ENCODE peak calls at places on chromosomes 16 and 17, in eight cellular contexts. Y is GM20000, N is progenitor cell of endocrine pancreas, S is AG09309, G is neural progenitor cell, M is nephron progenitor cell, C is colonic mucosa, Q is neural crest cell. R is an unnamed sample.

GRCh38 chr17:1496814-1497325 is 4.4 kb upstream of the MYO1C start:
- DNase-seq in N (no peak), C (no peak), S (no peak), Y (no peak), G (no peak), M (no peak), Q (no peak), R (no peak)

GRCh38 chr16:9039208-9039607 is 52.2 kb upstream of the HAPSTR1 start:
- DNase-seq in Q (no peak), S (no peak), C (no peak), G (peak), M (peak), N (no peak), Y (no peak), R (no peak)

GRCh38 chr17:77843878-77844260 is 114.6 kb upstream of the TNRC6C start:
- DNase-seq in Q (no peak), S (no peak), N (no peak), G (no peak), M (no peak), C (no peak), Y (no peak), R (no peak)

GRCh38 chr17:30555942-30556341 is 78.7 kb downstream of the GOSR1 start:
- DNase-seq in N (no peak), C (no peak), G (no peak), Q (no peak), M (no peak), Y (no peak), S (no peak), R (no peak)

GRCh38 chr16:17194190-17194780 is 276.5 kb downstream of the XYLT1 start:
- DNase-seq in Y (peak), M (peak), G (peak), Q (peak), N (peak), C (peak), S (no peak), R (peak)

GRCh38 chr16:84758627-84759026 is 58.8 kb downstream of the USP10 start:
- DNase-seq in Y (no peak), G (no peak), M (no peak), C (no peak), N (no peak), Q (no peak), S (no peak), R (peak)

GRCh38 chr17:69012895-69013805 is 47.6 kb downstream of the ABCA9 start:
- DNase-seq in G (no peak), Y (no peak), S (peak), M (no peak), N (no peak), Q (no peak), C (no peak), R (no peak)

GRCh38 chr16:65122974-65123845 is 1.3 kb upstream of the CDH11 start:
- DNase-seq in C (peak), Y (no peak), Q (peak), N (no peak), M (peak), S (no peak), G (peak), R (peak)

GRCh38 chr16:85451646-85452363 is 161.3 kb upstream of the GSE1 start:
- DNase-seq in N (no peak), Q (no peak), M (no peak), G (no peak), Y (no peak), S (no peak), C (no peak), R (no peak)

GRCh38 chr16:72760581-72760980 is 287.3 kb downstream of the ZFHX3 start:
- DNase-seq in N (no peak), M (no peak), Q (no peak), G (no peak), Y (no peak), C (no peak), S (no peak), R (no peak)
- TF ChIP-seq CTCF in N (no peak), M (no peak), Q (no peak), G (no peak), Y (no peak), C (no peak), S (no peak), R (no peak)

DNA sequence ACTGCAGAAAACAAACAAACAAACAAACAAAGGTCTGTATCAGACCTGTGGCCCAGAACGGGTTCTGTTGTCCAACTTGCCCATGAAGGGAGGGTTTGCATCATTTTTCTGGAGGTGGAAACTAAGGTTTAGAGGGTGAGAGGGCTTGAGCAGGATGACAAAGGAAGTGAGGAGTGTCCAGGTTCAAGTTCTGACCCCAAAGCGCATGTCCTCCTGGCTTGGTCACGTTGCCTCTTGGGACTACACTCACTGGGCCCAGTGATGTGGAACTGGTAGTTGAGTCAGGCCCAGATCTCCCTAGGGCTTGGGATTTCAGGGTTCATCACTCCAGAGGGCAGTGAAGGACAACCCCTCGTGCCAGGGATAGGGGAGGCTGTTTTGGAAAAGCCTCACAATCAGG is 1.8 kb downstream of the SREBF1 start:
- DNase-seq in Y (peak), Q (no peak), C (no peak), G (no peak), N (no peak), M (no peak), S (no peak), R (no peak)
- TF ChIP-seq CTCF in Y (no peak), Q (no peak), C (no peak), G (no peak), N (no peak), M (no peak), S (no peak), R (no peak)

DNA sequence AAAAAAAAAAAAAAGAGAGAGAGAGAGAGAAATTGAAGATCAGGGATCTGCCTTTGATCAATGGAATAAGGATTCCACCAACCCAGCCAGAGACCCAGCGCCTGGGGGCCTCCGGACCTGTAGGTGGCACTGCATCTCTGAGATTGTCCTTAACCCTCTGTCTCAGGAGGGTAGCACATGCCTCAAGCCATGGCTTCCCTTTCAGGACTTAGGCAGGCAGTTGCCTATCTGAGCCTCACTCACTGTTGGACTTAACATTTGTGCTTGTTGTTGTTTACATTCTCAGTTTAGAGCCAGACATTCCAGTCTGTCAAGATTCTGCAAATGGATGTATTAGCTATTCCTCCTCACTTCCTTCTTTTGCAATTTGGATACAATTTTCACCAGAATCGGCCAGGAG is 5.1 kb upstream of the SCNN1B start:
- DNase-seq in G (peak), Q (no peak), M (no peak), C (peak), S (no peak), Y (peak), N (no peak), R (no peak)
- TF ChIP-seq CTCF in G (peak), Q (peak), M (no peak), C (no peak), S (no peak), Y (peak), N (peak), R (no peak)

GRCh38 chr17:17140590-17140980 is 65.5 kb downstream of the PLD6 start:
- DNase-seq in N (no peak), Q (no peak), C (no peak), Y (no peak), S (no peak), M (no peak), G (no peak), R (no peak)
- TF ChIP-seq CTCF in N (no peak), Q (no peak), C (no peak), Y (no peak), S (peak), M (no peak), G (no peak), R (no peak)

GRCh38 chr17:81712468-81713003 is 452 bp downstream of the SLC25A10 start:
- DNase-seq in G (peak), N (peak), M (peak), Y (peak), C (peak), Q (peak), S (no peak), R (no peak)
- TF ChIP-seq CTCF in G (peak), N (peak), M (no peak), Y (peak), C (no peak), Q (peak), S (peak), R (no peak)

DNA sequence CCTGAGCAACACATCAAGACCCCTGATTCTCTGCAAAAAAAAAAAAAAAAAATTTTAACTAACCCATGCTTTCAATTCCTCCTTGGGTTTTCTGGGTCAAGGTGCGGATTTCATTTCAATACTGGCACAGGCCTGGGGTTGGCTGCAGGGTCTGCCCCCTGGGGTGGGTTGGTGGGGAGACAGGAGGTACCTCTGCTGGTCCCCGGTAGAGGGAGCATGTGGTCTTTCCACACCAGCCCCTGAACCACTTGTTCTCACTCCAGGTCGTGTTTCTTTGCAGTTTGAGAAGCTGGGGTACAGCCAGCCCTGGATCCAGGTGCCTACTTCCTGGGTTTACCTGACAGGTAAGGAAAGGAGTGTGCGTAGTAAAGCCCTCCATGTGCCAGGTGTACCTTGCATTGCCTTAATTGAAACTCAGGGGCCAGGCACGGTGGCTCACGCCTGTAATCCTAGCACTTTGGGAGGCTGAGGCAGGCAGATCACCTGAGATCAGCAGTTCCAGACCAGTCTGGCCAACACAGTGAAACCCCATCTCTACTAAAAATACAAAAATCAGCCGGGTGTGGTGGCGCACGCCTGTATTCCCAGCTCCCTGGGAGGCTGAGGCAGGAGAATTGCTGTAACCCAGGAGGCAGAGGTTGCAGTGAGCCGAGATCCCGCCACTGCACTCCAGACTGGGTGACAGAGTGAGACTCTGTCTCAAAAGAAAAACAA is 21.8 kb downstream of the SDR42E2 start:
- DNase-seq in C (no peak), N (no peak), S (no peak), Q (no peak), G (peak), M (peak), Y (no peak), R (no peak)
- TF ChIP-seq CTCF in C (no peak), N (peak), S (peak), Q (no peak), G (peak), M (peak), Y (peak), R (no peak)

GRCh38 chr16:54734156-54734555 is 196.5 kb upstream of the IRX5 start:
- DNase-seq in S (no peak), N (no peak), M (no peak), Q (no peak), G (no peak), Y (no peak), C (no peak), R (no peak)

GRCh38 chr16:54744998-54745397 is 185.7 kb upstream of the IRX5 start:
- DNase-seq in C (no peak), N (no peak), M (no peak), S (no peak), Y (no peak), G (no peak), Q (no peak), R (no peak)

GRCh38 chr16:54742436-54742835 is 188.2 kb upstream of the IRX5 start:
- DNase-seq in C (no peak), Q (no peak), G (no peak), M (no peak), S (no peak), Y (no peak), N (no peak), R (no peak)

DNA sequence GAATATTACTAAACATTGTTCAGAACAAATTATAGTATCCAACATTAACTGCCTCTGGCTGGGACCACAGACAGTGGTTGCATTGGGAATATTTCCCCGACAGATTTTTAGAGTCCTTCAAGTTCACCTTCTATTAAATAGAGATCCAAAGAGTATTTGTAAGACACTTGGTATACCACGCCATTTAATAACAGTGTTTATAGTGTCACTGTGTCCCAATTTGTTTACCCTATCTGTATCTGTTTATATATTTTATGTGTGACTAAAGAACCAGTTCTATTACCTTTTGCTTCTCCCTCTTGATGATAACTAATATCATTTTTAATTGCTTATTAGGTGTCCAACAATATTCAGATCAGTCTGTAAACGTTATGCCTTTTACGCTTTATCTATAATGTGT is 191.3 kb upstream of the IRX5 start:
- DNase-seq in S (no peak), M (no peak), Y (no peak), G (no peak), Q (no peak), N (no peak), C (no peak), R (no peak)
- TF ChIP-seq CTCF in S (no peak), M (no peak), Y (no peak), G (no peak), Q (no peak), N (no peak), C (no peak), R (no peak)

GRCh38 chr17:43368740-43369506 is 29.9 kb upstream of the ARL4D start:
- DNase-seq in M (peak), Y (peak), N (peak), S (no peak), C (peak), Q (peak), G (peak), R (peak)
- TF ChIP-seq CTCF in M (no peak), Y (peak), N (no peak), S (no peak), C (no peak), Q (no peak), G (no peak), R (no peak)

GRCh38 chr17:49548506-49549310 is 27.0 kb upstream of the NXPH3 start:
- DNase-seq in Y (peak), N (no peak), M (no peak), S (no peak), Q (no peak), G (peak), C (no peak), R (no peak)
- TF ChIP-seq CTCF in Y (peak), N (peak), M (peak), S (peak), Q (peak), G (peak), C (peak), R (no peak)

R was measured in mucosa of descending colon.